ENCODE peak calls at places on chromosomes 4 and X, in four cellular contexts. B is A673, Q is PC-9, A is psoas muscle. N is an unnamed sample.

GRCh38 chrX:150731795-150732194 is 38.6 kb downstream of the MTMR1 start:
- DNase-seq in B (peak), Q (no peak), A (no peak), N (no peak)

GRCh38 chrX:139720136-139720535 is 12.2 kb upstream of the MCF2 start:
- DNase-seq in B (no peak), Q (peak), A (no peak), N (peak)

GRCh38 chrX:19860571-19860970 is 26.8 kb downstream of the SH3KBP1 start:
- DNase-seq in B (no peak), Q (no peak), A (no peak), N (no peak)

GRCh38 chrX:2710041-2710471 is 19.0 kb downstream of the CD99 start:
- DNase-seq in B (peak), Q (peak), A (no peak), N (peak)

GRCh38 chr4:74219241-74219640 is 61.3 kb downstream of the MTHFD2L start:
- DNase-seq in B (no peak), Q (no peak), A (no peak), N (no peak)

GRCh38 chrX:94813541-94813940 is 1139.5 kb downstream of the FAM133A start:
- DNase-seq in B (no peak), Q (no peak), A (no peak), N (no peak)

GRCh38 chr4:152269448-152270191 is 266.3 kb downstream of the FBXW7 start:
- DNase-seq in B (no peak), Q (no peak), A (no peak), N (no peak)

GRCh38 chrX:84501798-84502628 is at the start of gene HDX:
- DNase-seq in B (peak), Q (peak), A (peak), N (peak)

GRCh38 chrX:19512961-19513360 is 2.3 kb downstream of the MAP3K15 start:
- DNase-seq in B (no peak), Q (no peak), A (no peak), N (no peak)

GRCh38 chrX:23334871-23335599 is 386 bp downstream of the PTCHD1 start:
- DNase-seq in B (no peak), Q (no peak), A (no peak), N (no peak)

GRCh38 chr4:132328761-132329160 is 820.3 kb upstream of the PCDH10 start:
- DNase-seq in B (no peak), Q (no peak), A (no peak), N (no peak)

GRCh38 chr4:25301471-25301870 is 11.1 kb upstream of the ZCCHC4 start:
- DNase-seq in B (no peak), Q (no peak), A (no peak), N (no peak)

GRCh38 chrX:125205084-125205917 is 114.4 kb upstream of the TEX13C start:
- DNase-seq in B (peak), Q (no peak), A (peak), N (no peak)

GRCh38 chr4:138981930-138982390 is 33.6 kb upstream of the NOCT start:
- DNase-seq in B (no peak), Q (peak), A (no peak), N (peak)

GRCh38 chrX:96540111-96540631 is 144.5 kb upstream of the DIAPH2 start:
- DNase-seq in B (no peak), Q (no peak), A (no peak), N (no peak)

GRCh38 chr4:146232131-146232722 is 17.9 kb downstream of the REELD1 start:
- DNase-seq in B (no peak), Q (no peak), A (no peak), N (no peak)

GRCh38 chr4:85720736-85721135 is 245.8 kb downstream of the ARHGAP24 start:
- DNase-seq in B (peak), Q (peak), A (no peak), N (no peak)

GRCh38 chr4:85722401-85722800 is 247.5 kb downstream of the ARHGAP24 start:
- DNase-seq in B (no peak), Q (no peak), A (no peak), N (peak)

GRCh38 chr4:85725727-85726170 is 250.8 kb downstream of the ARHGAP24 start:
- DNase-seq in B (no peak), Q (no peak), A (peak), N (peak)

GRCh38 chr4:85724801-85725548 is 250.0 kb downstream of the ARHGAP24 start:
- DNase-seq in B (no peak), Q (no peak), A (no peak), N (no peak)

DNA sequence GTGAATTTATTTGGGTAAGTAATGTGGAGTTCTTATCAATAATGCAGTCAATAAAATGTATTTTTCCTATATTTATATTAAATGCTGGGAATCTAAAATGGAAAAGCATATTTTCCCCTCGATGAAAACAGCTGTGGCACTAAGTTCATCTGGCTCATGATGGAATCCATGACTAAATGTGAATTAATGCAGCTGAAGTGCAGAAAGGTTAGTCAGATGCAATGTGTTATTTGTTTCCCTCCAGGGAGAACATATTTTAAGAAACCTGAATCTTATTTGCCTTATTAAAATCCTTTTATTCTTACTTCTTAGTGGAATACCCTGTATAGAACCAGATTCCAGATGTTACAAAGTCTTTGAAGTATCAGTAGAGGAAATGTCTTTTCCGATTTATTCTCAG is 247.9 kb downstream of the ARHGAP24 start:
- DNase-seq in B (no peak), Q (no peak), A (no peak), N (no peak)
- H3K27ac ChIP-seq in B (no peak), Q (no peak), A (no peak), N (no peak)

GRCh38 chr4:124481123-124481522 is 231.4 kb downstream of the ANKRD50 start:
- DNase-seq in B (no peak), Q (no peak), A (no peak), N (peak)
- H3K27ac ChIP-seq in B (no peak), Q (no peak), A (no peak), N (no peak)

GRCh38 chr4:150136481-150136880 is 58.2 kb downstream of the DCLK2 start:
- DNase-seq in B (no peak), Q (no peak), A (no peak), N (no peak)
- H3K27ac ChIP-seq in B (no peak), Q (no peak), A (no peak), N (no peak)

GRCh38 chrX:131828482-131828881 is 194.6 kb upstream of the STK26 start:
- DNase-seq in B (no peak), Q (no peak), A (no peak), N (no peak)
- H3K27ac ChIP-seq in B (peak), Q (no peak), A (no peak), N (no peak)

GRCh38 chr4:123393696-123394095 is 2.9 kb upstream of the SPRY1 start:
- DNase-seq in B (no peak), Q (no peak), A (no peak), N (no peak)
- H3K27ac ChIP-seq in B (no peak), Q (no peak), A (peak), N (no peak)